ENCODE peak calls at places on chromosomes 13 and 19, in eight cellular contexts. I is skeletal muscle cell; B is brain microvascular endothelial cell; V is HS-27A; C is glutamatergic neuron; G is T-cell; J is activated naive CD8-positive, alpha-beta T cell treated with anti-CD3 and anti-CD28 coated beads, Interleukin-2, amount 10 ng/mL, durations not matched to agents 7 days and 5 days; R is effector memory CD8-positive, alpha-beta T cell. O is an unnamed sample.

GRCh38 chr13:66443926-66444325 is 786.2 kb downstream of the PCDH9 start:
- DNase-seq in I (no peak), B (no peak), G (no peak), R (no peak), J (no peak), C (no peak), V (no peak), O (no peak)

GRCh38 chr13:76503756-76504155 is 382.4 kb downstream of the KCTD12 start:
- DNase-seq in V (no peak), G (no peak), J (no peak), B (no peak), I (no peak), C (no peak), R (no peak), O (no peak)

GRCh38 chr13:35817642-35818576 is 313.3 kb downstream of the DCLK1 start:
- DNase-seq in R (no peak), C (no peak), I (no peak), V (no peak), B (no peak), J (no peak), G (no peak), O (no peak)

GRCh38 chr13:66312312-66313087 is 917.6 kb downstream of the PCDH9 start:
- DNase-seq in V (peak; percentile 17), B (peak; percentile 92), J (no peak), G (no peak), C (no peak), I (peak; percentile 81), R (no peak), O (no peak)

GRCh38 chr19:2812414-2813234 is 7.0 kb upstream of the ZNF554 start:
- DNase-seq in I (no peak), C (no peak), V (no peak), R (no peak), J (no peak), G (no peak), B (no peak), O (no peak)

GRCh38 chr13:65339236-65339635 is 1890.9 kb downstream of the PCDH9 start:
- DNase-seq in V (no peak), R (no peak), C (no peak), I (no peak), G (no peak), J (no peak), B (peak; percentile 22), O (no peak)

GRCh38 chr19:50821622-50822021 is 2.0 kb downstream of the KLK1 start:
- DNase-seq in V (no peak), J (no peak), R (no peak), I (no peak), G (no peak), B (no peak), C (no peak), O (no peak)

GRCh38 chr13:98535501-98536357 is 41.2 kb downstream of the STK24 start:
- DNase-seq in C (no peak), B (no peak), V (no peak), J (no peak), G (no peak), I (no peak), R (no peak), O (peak; percentile 79)

GRCh38 chr19:53915000-53915399 is 5.9 kb downstream of the CACNG7 start:
- DNase-seq in G (no peak), R (no peak), V (no peak), J (no peak), B (no peak), C (peak; percentile 44), I (no peak), O (no peak)

GRCh38 chr19:49820125-49820524 is 2.0 kb downstream of the MED25 start:
- DNase-seq in G (no peak), B (no peak), I (no peak), C (no peak), R (no peak), V (no peak), J (no peak), O (no peak)

GRCh38 chr19:43820098-43820860 is 6.8 kb upstream of the ZNF283 start:
- DNase-seq in R (no peak), B (peak; percentile 27), C (peak; percentile 26), G (no peak), J (no peak), I (no peak), V (no peak), O (no peak)

GRCh38 chr19:56110515-56111448 is 10.3 kb downstream of the ZNF787 start:
- DNase-seq in R (no peak), J (no peak), C (no peak), V (no peak), B (peak; percentile 7), I (no peak), G (no peak), O (no peak)

GRCh38 chr19:39746836-39747529 is 9.2 kb upstream of the CLC start:
- DNase-seq in G (no peak), B (no peak), V (no peak), J (no peak), C (no peak), R (no peak), I (no peak), O (no peak)

GRCh38 chr13:93225610-93226009 is 997 bp upstream of the GPC6 start:
- DNase-seq in I (no peak), R (no peak), J (no peak), C (no peak), B (no peak), G (no peak), V (no peak), O (peak; percentile 54)

GRCh38 chr19:13955662-13956364 is 3.5 kb downstream of the DCAF15 start:
- DNase-seq in J (no peak), C (no peak), G (no peak), V (no peak), I (no peak), B (no peak), R (no peak), O (no peak)

GRCh38 chr19:53795019-53795418 is 29.1 kb downstream of the NLRP12 start:
- DNase-seq in B (no peak), J (no peak), R (no peak), V (no peak), I (no peak), C (no peak), G (no peak), O (no peak)

GRCh38 chr19:55683449-55684261 is 8.6 kb downstream of the EPN1 start:
- DNase-seq in R (no peak), V (no peak), B (no peak), C (no peak), G (no peak), I (no peak), J (no peak), O (no peak)

GRCh38 chr13:77177646-77178045 is 149.2 kb downstream of the MYCBP2 start:
- DNase-seq in C (no peak), G (no peak), V (no peak), J (no peak), R (no peak), I (no peak), B (no peak), O (no peak)

O was measured in bronchial epithelial cell.